ENCODE peak calls at places on chromosomes 2 and 18, in five cellular contexts. One of them, this sample, is unnamed.

GRCh38 chr2:15919716-15920444 is 20.5 kb upstream of the MYCN start:
- DNase-seq in CD4-positive, alpha-beta memory T cell: no peak
- DNase-seq in ovary: no peak
- DNase-seq in HT-29: no peak
- DNase-seq in fibroblast of lung: no peak
- DNase-seq in this sample: no peak

GRCh38 chr2:204670124-204670523 is 124.8 kb downstream of the PARD3B start:
- DNase-seq in CD4-positive, alpha-beta memory T cell: no peak
- DNase-seq in ovary: no peak
- DNase-seq in HT-29: no peak
- DNase-seq in fibroblast of lung: peak
- DNase-seq in this sample: no peak

GRCh38 chr2:72803151-72803550 is 22.7 kb downstream of the EXOC6B start:
- DNase-seq in CD4-positive, alpha-beta memory T cell: no peak
- DNase-seq in ovary: no peak
- DNase-seq in HT-29: no peak
- DNase-seq in fibroblast of lung: no peak
- DNase-seq in this sample: no peak

GRCh38 chr18:24414349-24415003 is 12.0 kb upstream of the IMPACT start:
- DNase-seq in CD4-positive, alpha-beta memory T cell: no peak
- DNase-seq in ovary: no peak
- DNase-seq in HT-29: no peak
- DNase-seq in fibroblast of lung: no peak
- DNase-seq in this sample: no peak

GRCh38 chr18:12310762-12311161 is 2.7 kb downstream of the TUBB6 start:
- DNase-seq in CD4-positive, alpha-beta memory T cell: no peak
- DNase-seq in ovary: no peak
- DNase-seq in HT-29: no peak
- DNase-seq in fibroblast of lung: no peak
- DNase-seq in this sample: no peak

GRCh38 chr18:76518543-76519155 is 23.6 kb upstream of the ZNF516 start:
- DNase-seq in CD4-positive, alpha-beta memory T cell: no peak
- DNase-seq in ovary: peak
- DNase-seq in HT-29: no peak
- DNase-seq in fibroblast of lung: peak
- DNase-seq in this sample: peak

GRCh38 chr2:183125659-183126341 is 1.6 kb downstream of the NUP35 start:
- DNase-seq in CD4-positive, alpha-beta memory T cell: no peak
- DNase-seq in ovary: no peak
- DNase-seq in HT-29: peak
- DNase-seq in fibroblast of lung: no peak
- DNase-seq in this sample: no peak

GRCh38 chr18:79572093-79572780 is 107.4 kb upstream of the CTDP1 start:
- DNase-seq in CD4-positive, alpha-beta memory T cell: no peak
- DNase-seq in ovary: no peak
- DNase-seq in HT-29: no peak
- DNase-seq in fibroblast of lung: no peak
- DNase-seq in this sample: peak

GRCh38 chr2:23250371-23250770 is 134.6 kb upstream of the KLHL29 start:
- DNase-seq in CD4-positive, alpha-beta memory T cell: no peak
- DNase-seq in ovary: no peak
- DNase-seq in HT-29: no peak
- DNase-seq in fibroblast of lung: no peak
- DNase-seq in this sample: no peak

GRCh38 chr18:3367491-3368091 is 82.4 kb upstream of the TGIF1 start:
- DNase-seq in CD4-positive, alpha-beta memory T cell: no peak
- DNase-seq in ovary: no peak
- DNase-seq in HT-29: peak
- DNase-seq in fibroblast of lung: peak
- DNase-seq in this sample: no peak

GRCh38 chr2:32947076-32947483 is 327 bp downstream of the LTBP1 start:
- DNase-seq in CD4-positive, alpha-beta memory T cell: no peak
- DNase-seq in ovary: peak
- DNase-seq in HT-29: no peak
- DNase-seq in fibroblast of lung: no peak
- DNase-seq in this sample: peak

GRCh38 chr18:3611313-3612038 is 161.5 kb downstream of the TGIF1 start:
- DNase-seq in CD4-positive, alpha-beta memory T cell: no peak
- DNase-seq in ovary: no peak
- DNase-seq in HT-29: no peak
- DNase-seq in fibroblast of lung: no peak
- DNase-seq in this sample: no peak

GRCh38 chr2:8753609-8754008 is 71.8 kb downstream of the ID2 start:
- DNase-seq in CD4-positive, alpha-beta memory T cell: no peak
- DNase-seq in ovary: no peak
- DNase-seq in HT-29: no peak
- DNase-seq in fibroblast of lung: no peak
- DNase-seq in this sample: no peak

GRCh38 chr2:162258686-162259085 is 15.4 kb upstream of the FAP start:
- DNase-seq in CD4-positive, alpha-beta memory T cell: no peak
- DNase-seq in ovary: no peak
- DNase-seq in HT-29: no peak
- DNase-seq in fibroblast of lung: no peak
- DNase-seq in this sample: no peak

GRCh38 chr18:21110667-21111350 is 804 bp downstream of the ROCK1 start:
- DNase-seq in CD4-positive, alpha-beta memory T cell: peak
- DNase-seq in ovary: no peak
- DNase-seq in HT-29: peak
- DNase-seq in fibroblast of lung: peak
- DNase-seq in this sample: peak

GRCh38 chr18:48539406-48540328 is 836 bp downstream of the CTIF start:
- DNase-seq in CD4-positive, alpha-beta memory T cell: peak
- DNase-seq in ovary: peak
- DNase-seq in HT-29: no peak
- DNase-seq in fibroblast of lung: peak
- DNase-seq in this sample: peak

GRCh38 chr2:54763636-54764291 is 40.3 kb downstream of the EML6 start:
- DNase-seq in CD4-positive, alpha-beta memory T cell: no peak
- DNase-seq in ovary: no peak
- DNase-seq in HT-29: no peak
- DNase-seq in fibroblast of lung: no peak
- DNase-seq in this sample: no peak

GRCh38 chr2:90207454-90208058 is 1516.1 kb downstream of the RPIA start:
- DNase-seq in CD4-positive, alpha-beta memory T cell: no peak
- DNase-seq in ovary: no peak
- DNase-seq in HT-29: peak
- DNase-seq in fibroblast of lung: no peak
- DNase-seq in this sample: no peak

GRCh38 chr18:14935210-14935609 is 187.2 kb downstream of the ANKRD30B start:
- DNase-seq in CD4-positive, alpha-beta memory T cell: no peak
- DNase-seq in ovary: no peak
- DNase-seq in HT-29: peak
- DNase-seq in fibroblast of lung: no peak
- DNase-seq in this sample: no peak

GRCh38 chr18:22021701-22022100 is 147.7 kb upstream of the GATA6 start:
- DNase-seq in CD4-positive, alpha-beta memory T cell: no peak
- DNase-seq in ovary: no peak
- DNase-seq in HT-29: peak
- DNase-seq in fibroblast of lung: no peak
- DNase-seq in this sample: no peak

GRCh38 chr2:9972621-9973445 is 21.3 kb downstream of the GRHL1 start:
- DNase-seq in CD4-positive, alpha-beta memory T cell: no peak
- DNase-seq in ovary: no peak
- DNase-seq in HT-29: no peak
- DNase-seq in fibroblast of lung: peak
- DNase-seq in this sample: no peak

GRCh38 chr2:172100080-172101007 is 2.4 kb downstream of the DLX2 start:
- DNase-seq in CD4-positive, alpha-beta memory T cell: no peak
- DNase-seq in ovary: no peak
- DNase-seq in HT-29: no peak
- DNase-seq in fibroblast of lung: no peak
- DNase-seq in this sample: peak

GRCh38 chr18:44028109-44028508 is 652.6 kb upstream of the SETBP1 start:
- DNase-seq in CD4-positive, alpha-beta memory T cell: no peak
- DNase-seq in ovary: no peak
- DNase-seq in HT-29: no peak
- DNase-seq in fibroblast of lung: no peak
- DNase-seq in this sample: no peak

GRCh38 chr18:48017625-48018024 is 87.2 kb upstream of the SMAD2 start:
- DNase-seq in CD4-positive, alpha-beta memory T cell: no peak
- DNase-seq in ovary: no peak
- DNase-seq in HT-29: no peak
- DNase-seq in fibroblast of lung: peak
- DNase-seq in this sample: no peak

GRCh38 chr18:658947-659533 is 1.6 kb downstream of the TYMS start:
- DNase-seq in CD4-positive, alpha-beta memory T cell: no peak
- DNase-seq in ovary: no peak
- DNase-seq in HT-29: no peak
- DNase-seq in fibroblast of lung: no peak
- DNase-seq in this sample: no peak

GRCh38 chr18:63520053-63520452 is 22.1 kb upstream of the SERPINB12 start:
- DNase-seq in CD4-positive, alpha-beta memory T cell: no peak
- DNase-seq in ovary: no peak
- DNase-seq in HT-29: no peak
- DNase-seq in fibroblast of lung: no peak
- DNase-seq in this sample: no peak

GRCh38 chr2:11077411-11077810 is 77.9 kb upstream of the SLC66A3 start:
- DNase-seq in CD4-positive, alpha-beta memory T cell: no peak
- DNase-seq in ovary: no peak
- DNase-seq in HT-29: no peak
- DNase-seq in fibroblast of lung: no peak
- DNase-seq in this sample: no peak

GRCh38 chr2:65300134-65300771 is 72.6 kb downstream of the ACTR2 start:
- DNase-seq in CD4-positive, alpha-beta memory T cell: no peak
- DNase-seq in ovary: peak
- DNase-seq in HT-29: no peak
- DNase-seq in fibroblast of lung: peak
- DNase-seq in this sample: peak